ENCODE peak calls at places on chromosomes 2 and 18, in eight cellular contexts. One of them, this sample, is unnamed.

GRCh38 chr2:98773907-98774306 is 43.0 kb upstream of the MGAT4A start:
- DNase-seq in Panc1: no peak
- DNase-seq in IMR-90: no peak
- DNase-seq in heart left ventricle: no peak
- DNase-seq in coronary artery: no peak
- DNase-seq in endothelial cell of umbilical vein: no peak
- DNase-seq in AG04449: no peak
- DNase-seq in right lobe of liver: no peak
- DNase-seq in this sample: no peak

GRCh38 chr18:45727068-45727467 is 3.1 kb downstream of the SLC14A1 start:
- DNase-seq in right lobe of liver: no peak
- DNase-seq in AG04449: no peak
- DNase-seq in Panc1: no peak
- DNase-seq in coronary artery: no peak
- DNase-seq in endothelial cell of umbilical vein: no peak
- DNase-seq in IMR-90: no peak
- DNase-seq in heart left ventricle: no peak
- DNase-seq in this sample: no peak

GRCh38 chr2:170771049-170771937 is 1.1 kb downstream of the ERICH2 start:
- DNase-seq in heart left ventricle: no peak
- DNase-seq in IMR-90: peak
- DNase-seq in AG04449: no peak
- DNase-seq in endothelial cell of umbilical vein: no peak
- DNase-seq in coronary artery: peak
- DNase-seq in Panc1: no peak
- DNase-seq in right lobe of liver: no peak
- DNase-seq in this sample: no peak

GRCh38 chr18:51051105-51051712 is 21.2 kb downstream of the SMAD4 start:
- DNase-seq in right lobe of liver: no peak
- DNase-seq in AG04449: no peak
- DNase-seq in coronary artery: no peak
- DNase-seq in endothelial cell of umbilical vein: peak
- DNase-seq in IMR-90: peak
- DNase-seq in Panc1: no peak
- DNase-seq in heart left ventricle: no peak
- DNase-seq in this sample: no peak

GRCh38 chr18:8142131-8142711 is 467.0 kb upstream of the RAB12 start:
- DNase-seq in AG04449: no peak
- DNase-seq in coronary artery: no peak
- DNase-seq in heart left ventricle: no peak
- DNase-seq in endothelial cell of umbilical vein: peak
- DNase-seq in Panc1: no peak
- DNase-seq in IMR-90: peak
- DNase-seq in right lobe of liver: no peak
- DNase-seq in this sample: no peak

GRCh38 chr2:236164201-236164982 is 3.8 kb downstream of the GBX2 start:
- DNase-seq in AG04449: no peak
- DNase-seq in IMR-90: no peak
- DNase-seq in coronary artery: peak
- DNase-seq in Panc1: no peak
- DNase-seq in heart left ventricle: no peak
- DNase-seq in endothelial cell of umbilical vein: peak
- DNase-seq in right lobe of liver: no peak
- DNase-seq in this sample: no peak

GRCh38 chr18:26434887-26435286 is 113.5 kb downstream of the KCTD1 start:
- DNase-seq in right lobe of liver: no peak
- DNase-seq in IMR-90: no peak
- DNase-seq in AG04449: no peak
- DNase-seq in Panc1: no peak
- DNase-seq in coronary artery: no peak
- DNase-seq in endothelial cell of umbilical vein: no peak
- DNase-seq in heart left ventricle: no peak
- DNase-seq in this sample: no peak

GRCh38 chr2:12824304-12824761 is 107.6 kb downstream of the TRIB2 start:
- DNase-seq in AG04449: no peak
- DNase-seq in Panc1: no peak
- DNase-seq in coronary artery: no peak
- DNase-seq in heart left ventricle: peak
- DNase-seq in right lobe of liver: no peak
- DNase-seq in endothelial cell of umbilical vein: peak
- DNase-seq in IMR-90: peak
- DNase-seq in this sample: no peak

GRCh38 chr18:75167759-75168211 is 41.2 kb downstream of the PTGR3 start:
- DNase-seq in heart left ventricle: peak
- DNase-seq in IMR-90: peak
- DNase-seq in endothelial cell of umbilical vein: no peak
- DNase-seq in right lobe of liver: no peak
- DNase-seq in coronary artery: peak
- DNase-seq in Panc1: no peak
- DNase-seq in AG04449: no peak
- DNase-seq in this sample: no peak

GRCh38 chr18:8609711-8610441 is 639 bp downstream of the RAB12 start:
- DNase-seq in heart left ventricle: peak
- DNase-seq in Panc1: no peak
- DNase-seq in right lobe of liver: peak
- DNase-seq in AG04449: no peak
- DNase-seq in coronary artery: no peak
- DNase-seq in endothelial cell of umbilical vein: no peak
- DNase-seq in IMR-90: no peak
- DNase-seq in this sample: no peak

GRCh38 chr2:8448822-8449577 is 232.9 kb upstream of the ID2 start:
- DNase-seq in right lobe of liver: no peak
- DNase-seq in coronary artery: peak
- DNase-seq in endothelial cell of umbilical vein: no peak
- DNase-seq in Panc1: no peak
- DNase-seq in AG04449: no peak
- DNase-seq in IMR-90: no peak
- DNase-seq in heart left ventricle: no peak
- DNase-seq in this sample: no peak

GRCh38 chr18:36191286-36191685 is 4.0 kb downstream of the MOCOS start:
- DNase-seq in heart left ventricle: no peak
- DNase-seq in Panc1: no peak
- DNase-seq in coronary artery: no peak
- DNase-seq in endothelial cell of umbilical vein: no peak
- DNase-seq in right lobe of liver: no peak
- DNase-seq in IMR-90: no peak
- DNase-seq in AG04449: no peak
- DNase-seq in this sample: no peak

GRCh38 chr2:61291851-61292575 is 130.0 kb downstream of the C2orf74 start:
- DNase-seq in IMR-90: peak
- DNase-seq in coronary artery: no peak
- DNase-seq in endothelial cell of umbilical vein: no peak
- DNase-seq in right lobe of liver: no peak
- DNase-seq in Panc1: no peak
- DNase-seq in heart left ventricle: no peak
- DNase-seq in AG04449: no peak
- DNase-seq in this sample: no peak

GRCh38 chr2:85740193-85740592 is 13.6 kb upstream of the ATOH8 start:
- DNase-seq in endothelial cell of umbilical vein: no peak
- DNase-seq in IMR-90: no peak
- DNase-seq in Panc1: no peak
- DNase-seq in right lobe of liver: no peak
- DNase-seq in coronary artery: no peak
- DNase-seq in heart left ventricle: no peak
- DNase-seq in AG04449: no peak
- DNase-seq in this sample: no peak
- H3K4me3 ChIP-seq in endothelial cell of umbilical vein: no peak
- H3K4me3 ChIP-seq in IMR-90: no peak
- H3K4me3 ChIP-seq in Panc1: no peak
- H3K4me3 ChIP-seq in right lobe of liver: no peak
- H3K4me3 ChIP-seq in coronary artery: no peak
- H3K4me3 ChIP-seq in heart left ventricle: no peak
- H3K4me3 ChIP-seq in AG04449: no peak
- H3K4me3 ChIP-seq in this sample: no peak

GRCh38 chr2:58449286-58450010 is 208.3 kb upstream of the FANCL start:
- DNase-seq in coronary artery: no peak
- DNase-seq in right lobe of liver: no peak
- DNase-seq in AG04449: no peak
- DNase-seq in heart left ventricle: no peak
- DNase-seq in endothelial cell of umbilical vein: no peak
- DNase-seq in Panc1: no peak
- DNase-seq in IMR-90: no peak
- DNase-seq in this sample: no peak
- TF ChIP-seq CTCF in coronary artery: no peak
- TF ChIP-seq CTCF in right lobe of liver: no peak
- TF ChIP-seq CTCF in AG04449: no peak
- TF ChIP-seq CTCF in heart left ventricle: no peak
- TF ChIP-seq CTCF in endothelial cell of umbilical vein: no peak
- TF ChIP-seq CTCF in Panc1: no peak
- TF ChIP-seq CTCF in IMR-90: no peak
- TF ChIP-seq CTCF in this sample: no peak

DNA sequence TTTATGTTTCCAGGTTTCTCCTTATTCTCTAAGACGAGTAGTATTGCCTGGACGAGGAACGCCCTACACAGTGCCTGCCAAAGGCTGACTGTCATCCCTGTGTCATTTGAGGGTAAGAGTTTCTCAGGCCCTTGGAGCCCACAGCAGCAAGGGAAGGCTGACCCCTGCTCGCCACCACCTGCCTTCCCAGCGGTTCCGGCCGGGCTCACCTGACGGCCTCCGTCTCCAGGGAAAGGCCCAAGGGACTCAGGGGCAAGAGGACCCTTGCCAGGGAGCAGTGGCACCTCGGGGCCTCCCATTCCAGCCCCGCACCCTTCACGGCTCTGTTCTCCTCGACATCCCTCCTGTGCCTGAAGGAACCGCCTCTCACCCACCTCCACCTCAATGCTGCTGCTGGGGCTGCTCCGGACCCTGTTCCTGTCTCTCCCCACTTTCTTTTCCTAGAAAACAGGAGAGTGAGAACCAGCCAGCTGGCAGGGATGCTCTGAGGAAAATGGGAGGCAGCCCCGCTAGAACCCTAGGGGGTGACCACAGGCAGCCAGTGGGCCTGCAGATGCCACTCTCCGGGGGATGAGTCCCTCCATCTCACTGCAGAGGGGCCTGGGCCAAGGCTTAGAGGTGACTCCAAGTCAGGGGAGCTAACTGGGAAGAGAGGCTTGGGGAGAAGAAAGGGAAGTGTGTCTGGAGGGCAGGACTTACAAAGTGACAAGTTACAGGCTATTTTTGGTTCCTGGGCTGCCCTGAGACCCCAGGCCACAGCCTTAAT is 1.8 kb downstream of the LIMS2 start:
- DNase-seq in heart left ventricle: peak
- DNase-seq in endothelial cell of umbilical vein: no peak
- DNase-seq in Panc1: no peak
- DNase-seq in AG04449: no peak
- DNase-seq in coronary artery: peak
- DNase-seq in right lobe of liver: no peak
- DNase-seq in IMR-90: no peak
- DNase-seq in this sample: no peak
- H3K4me3 ChIP-seq in heart left ventricle: peak
- H3K4me3 ChIP-seq in endothelial cell of umbilical vein: no peak
- H3K4me3 ChIP-seq in Panc1: no peak
- H3K4me3 ChIP-seq in AG04449: peak
- H3K4me3 ChIP-seq in coronary artery: peak
- H3K4me3 ChIP-seq in right lobe of liver: peak
- H3K4me3 ChIP-seq in IMR-90: no peak
- H3K4me3 ChIP-seq in this sample: no peak

DNA sequence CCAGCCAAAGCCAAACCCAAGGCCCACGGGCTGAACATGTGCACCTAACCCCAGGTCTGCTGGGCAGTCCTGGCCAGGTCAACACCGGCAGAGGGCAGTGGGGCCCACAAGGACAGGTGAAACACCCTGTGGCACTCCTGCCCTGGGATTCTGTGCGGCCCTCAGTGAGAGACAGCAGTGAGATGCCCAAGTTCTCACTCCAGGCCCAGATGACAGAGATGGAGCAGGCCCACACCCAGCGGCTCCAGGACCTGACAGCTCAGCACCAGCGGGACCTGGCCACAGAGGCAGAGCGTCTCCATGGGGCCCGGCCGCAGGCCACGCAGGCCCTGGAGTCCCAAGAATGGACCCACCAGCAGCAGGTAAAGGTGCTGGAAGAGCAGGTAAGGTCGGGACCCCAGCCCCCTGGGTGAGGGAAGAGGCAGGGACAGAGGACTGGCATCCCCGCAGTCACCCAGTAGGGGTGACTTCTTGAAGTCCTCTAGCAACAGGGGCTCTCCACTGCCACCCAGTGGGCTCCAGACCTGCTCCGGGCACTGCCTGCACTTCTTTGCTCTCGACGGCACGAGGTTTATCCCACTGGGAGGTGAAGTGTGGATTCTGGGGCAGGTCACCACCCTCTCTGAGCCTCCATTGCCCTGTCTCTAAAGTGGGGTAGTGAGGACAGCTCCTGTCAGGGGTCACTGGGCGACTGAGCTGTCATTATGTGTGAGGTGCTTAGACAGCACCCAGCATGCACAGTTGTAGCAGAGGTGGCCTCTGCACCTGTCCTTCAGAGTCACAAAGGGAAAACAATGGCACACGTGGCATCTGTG is 8.8 kb upstream of the SNED1 start:
- DNase-seq in coronary artery: no peak
- DNase-seq in right lobe of liver: peak
- DNase-seq in IMR-90: peak
- DNase-seq in endothelial cell of umbilical vein: peak
- DNase-seq in Panc1: peak
- DNase-seq in AG04449: no peak
- DNase-seq in heart left ventricle: no peak
- DNase-seq in this sample: no peak
- TF ChIP-seq CTCF in coronary artery: no peak
- TF ChIP-seq CTCF in right lobe of liver: peak
- TF ChIP-seq CTCF in IMR-90: peak
- TF ChIP-seq CTCF in endothelial cell of umbilical vein: peak
- TF ChIP-seq CTCF in Panc1: peak
- TF ChIP-seq CTCF in AG04449: peak
- TF ChIP-seq CTCF in heart left ventricle: peak
- TF ChIP-seq CTCF in this sample: peak

DNA sequence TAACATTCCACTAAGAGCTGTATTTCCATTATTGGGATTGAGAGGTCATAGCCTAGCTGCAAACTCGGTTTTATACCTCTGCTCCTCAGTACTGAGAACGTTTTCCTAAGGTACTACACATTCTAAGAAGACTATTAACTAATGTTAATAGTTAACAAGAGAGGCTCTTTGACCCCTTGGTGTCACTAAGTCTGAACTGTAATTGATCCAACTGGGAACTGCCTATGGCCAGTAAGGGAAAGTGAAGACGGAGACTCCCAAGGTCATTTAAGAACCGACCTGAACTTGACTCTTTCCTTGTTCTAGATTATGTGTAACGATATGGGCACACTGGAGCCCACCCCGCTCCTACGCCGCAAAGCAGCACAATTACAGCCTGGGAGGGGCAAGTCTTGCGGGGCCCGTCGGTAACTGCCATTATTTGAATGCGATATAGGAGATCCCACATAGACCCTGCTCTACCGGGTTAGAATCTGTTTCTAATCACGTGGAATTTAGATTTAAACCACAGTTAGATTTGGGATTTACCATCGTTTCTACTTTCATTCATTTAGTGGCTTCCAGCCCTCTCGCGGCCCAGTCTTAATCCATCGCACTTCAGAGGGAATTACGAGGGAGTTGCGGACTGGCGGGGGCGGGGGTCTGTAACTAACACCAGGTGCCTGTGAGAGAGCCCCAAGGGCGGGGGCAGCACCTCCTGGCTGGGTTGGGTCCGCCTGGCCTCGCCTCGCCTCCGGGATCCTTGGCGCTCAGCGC is 84.1 kb upstream of the EPB41L3 start:
- DNase-seq in heart left ventricle: no peak
- DNase-seq in AG04449: no peak
- DNase-seq in coronary artery: no peak
- DNase-seq in IMR-90: no peak
- DNase-seq in Panc1: no peak
- DNase-seq in endothelial cell of umbilical vein: peak
- DNase-seq in right lobe of liver: no peak
- DNase-seq in this sample: no peak
- H3K4me3 ChIP-seq in heart left ventricle: peak
- H3K4me3 ChIP-seq in AG04449: peak
- H3K4me3 ChIP-seq in coronary artery: peak
- H3K4me3 ChIP-seq in IMR-90: peak
- H3K4me3 ChIP-seq in Panc1: peak
- H3K4me3 ChIP-seq in endothelial cell of umbilical vein: peak
- H3K4me3 ChIP-seq in right lobe of liver: peak
- H3K4me3 ChIP-seq in this sample: peak